ENCODE peak calls at places on chromosomes 11 and 22, in ten cellular contexts. One of them, this sample, is unnamed.

GRCh38 chr11:128315933-128316332 is 271.4 kb downstream of the ETS1 start:
- DNase-seq in AG04450: no peak
- DNase-seq in CD4-positive, alpha-beta memory T cell: no peak
- DNase-seq in CD4-positive, alpha-beta T cell: no peak
- DNase-seq in stomach: no peak
- DNase-seq in mesenchymal stem cell: no peak
- DNase-seq in prostate gland: no peak
- DNase-seq in MM.1S: no peak
- DNase-seq in fibroblast of lung: no peak
- DNase-seq in CD8-positive, alpha-beta memory T cell: no peak
- DNase-seq in this sample: no peak

GRCh38 chr11:64358536-64358906 is 441 bp upstream of the RPS6KA4 start:
- DNase-seq in AG04450: no peak
- DNase-seq in CD4-positive, alpha-beta memory T cell: no peak
- DNase-seq in CD4-positive, alpha-beta T cell: no peak
- DNase-seq in stomach: no peak
- DNase-seq in mesenchymal stem cell: no peak
- DNase-seq in prostate gland: no peak
- DNase-seq in MM.1S: no peak
- DNase-seq in fibroblast of lung: no peak
- DNase-seq in CD8-positive, alpha-beta memory T cell: no peak
- DNase-seq in this sample: no peak

GRCh38 chr11:94583885-94584500 is 16.8 kb downstream of the PIWIL4 start:
- DNase-seq in AG04450: no peak
- DNase-seq in CD4-positive, alpha-beta memory T cell: no peak
- DNase-seq in CD4-positive, alpha-beta T cell: no peak
- DNase-seq in stomach: no peak
- DNase-seq in mesenchymal stem cell: peak
- DNase-seq in prostate gland: no peak
- DNase-seq in MM.1S: no peak
- DNase-seq in fibroblast of lung: no peak
- DNase-seq in CD8-positive, alpha-beta memory T cell: no peak
- DNase-seq in this sample: peak

GRCh38 chr11:17548444-17548843 is 1.4 kb downstream of the OTOG start:
- DNase-seq in AG04450: no peak
- DNase-seq in CD4-positive, alpha-beta memory T cell: no peak
- DNase-seq in CD4-positive, alpha-beta T cell: no peak
- DNase-seq in stomach: no peak
- DNase-seq in mesenchymal stem cell: no peak
- DNase-seq in prostate gland: no peak
- DNase-seq in MM.1S: no peak
- DNase-seq in fibroblast of lung: no peak
- DNase-seq in CD8-positive, alpha-beta memory T cell: no peak
- DNase-seq in this sample: no peak

GRCh38 chr22:19824197-19825015 is 30.3 kb downstream of the GNB1L start:
- DNase-seq in AG04450: no peak
- DNase-seq in CD4-positive, alpha-beta memory T cell: no peak
- DNase-seq in CD4-positive, alpha-beta T cell: no peak
- DNase-seq in stomach: peak
- DNase-seq in mesenchymal stem cell: no peak
- DNase-seq in prostate gland: no peak
- DNase-seq in MM.1S: no peak
- DNase-seq in fibroblast of lung: no peak
- DNase-seq in CD8-positive, alpha-beta memory T cell: no peak
- DNase-seq in this sample: no peak

GRCh38 chr22:37179622-37180420 is 8.2 kb downstream of the C1QTNF6 start:
- DNase-seq in AG04450: no peak
- DNase-seq in CD4-positive, alpha-beta memory T cell: no peak
- DNase-seq in CD4-positive, alpha-beta T cell: no peak
- DNase-seq in stomach: no peak
- DNase-seq in mesenchymal stem cell: no peak
- DNase-seq in prostate gland: no peak
- DNase-seq in MM.1S: no peak
- DNase-seq in fibroblast of lung: no peak
- DNase-seq in CD8-positive, alpha-beta memory T cell: no peak
- DNase-seq in this sample: no peak

GRCh38 chr11:75398906-75399305 is 412 bp upstream of the RPS3 start:
- DNase-seq in AG04450: no peak
- DNase-seq in CD4-positive, alpha-beta memory T cell: no peak
- DNase-seq in CD4-positive, alpha-beta T cell: no peak
- DNase-seq in stomach: no peak
- DNase-seq in mesenchymal stem cell: no peak
- DNase-seq in prostate gland: no peak
- DNase-seq in MM.1S: no peak
- DNase-seq in fibroblast of lung: no peak
- DNase-seq in CD8-positive, alpha-beta memory T cell: no peak
- DNase-seq in this sample: no peak

GRCh38 chr11:118572075-118572913 is at the start of gene ARCN1:
- DNase-seq in AG04450: no peak
- DNase-seq in CD4-positive, alpha-beta memory T cell: peak
- DNase-seq in CD4-positive, alpha-beta T cell: peak
- DNase-seq in stomach: peak
- DNase-seq in mesenchymal stem cell: peak
- DNase-seq in prostate gland: peak
- DNase-seq in MM.1S: peak
- DNase-seq in fibroblast of lung: peak
- DNase-seq in CD8-positive, alpha-beta memory T cell: peak
- DNase-seq in this sample: peak

GRCh38 chr11:127223026-127223425 is 222.5 kb upstream of the KIRREL3 start:
- DNase-seq in AG04450: no peak
- DNase-seq in CD4-positive, alpha-beta memory T cell: no peak
- DNase-seq in CD4-positive, alpha-beta T cell: no peak
- DNase-seq in stomach: no peak
- DNase-seq in mesenchymal stem cell: no peak
- DNase-seq in prostate gland: no peak
- DNase-seq in MM.1S: no peak
- DNase-seq in fibroblast of lung: no peak
- DNase-seq in CD8-positive, alpha-beta memory T cell: no peak
- DNase-seq in this sample: no peak

GRCh38 chr22:20752873-20753272 is 21.0 kb upstream of the SERPIND1 start:
- DNase-seq in AG04450: no peak
- DNase-seq in CD4-positive, alpha-beta memory T cell: no peak
- DNase-seq in CD4-positive, alpha-beta T cell: no peak
- DNase-seq in stomach: no peak
- DNase-seq in mesenchymal stem cell: no peak
- DNase-seq in prostate gland: no peak
- DNase-seq in MM.1S: no peak
- DNase-seq in fibroblast of lung: no peak
- DNase-seq in CD8-positive, alpha-beta memory T cell: no peak
- DNase-seq in this sample: no peak

GRCh38 chr22:25362215-25362882 is 142.9 kb downstream of the CRYBB2 start:
- DNase-seq in AG04450: no peak
- DNase-seq in CD4-positive, alpha-beta memory T cell: peak
- DNase-seq in CD4-positive, alpha-beta T cell: peak
- DNase-seq in stomach: peak
- DNase-seq in mesenchymal stem cell: peak
- DNase-seq in prostate gland: peak
- DNase-seq in MM.1S: peak
- DNase-seq in fibroblast of lung: peak
- DNase-seq in CD8-positive, alpha-beta memory T cell: peak
- DNase-seq in this sample: no peak

GRCh38 chr11:31915867-31916266 is 104.7 kb upstream of the PAX6 start:
- DNase-seq in AG04450: no peak
- DNase-seq in CD4-positive, alpha-beta memory T cell: no peak
- DNase-seq in CD4-positive, alpha-beta T cell: no peak
- DNase-seq in stomach: no peak
- DNase-seq in mesenchymal stem cell: no peak
- DNase-seq in prostate gland: no peak
- DNase-seq in MM.1S: no peak
- DNase-seq in fibroblast of lung: no peak
- DNase-seq in CD8-positive, alpha-beta memory T cell: no peak
- DNase-seq in this sample: no peak

GRCh38 chr11:35750315-35750714 is 87.7 kb downstream of the TRIM44 start:
- DNase-seq in AG04450: no peak
- DNase-seq in CD4-positive, alpha-beta memory T cell: no peak
- DNase-seq in CD4-positive, alpha-beta T cell: no peak
- DNase-seq in stomach: no peak
- DNase-seq in mesenchymal stem cell: no peak
- DNase-seq in prostate gland: no peak
- DNase-seq in MM.1S: no peak
- DNase-seq in fibroblast of lung: no peak
- DNase-seq in CD8-positive, alpha-beta memory T cell: no peak
- DNase-seq in this sample: no peak

GRCh38 chr11:12863605-12864121 is 145.5 kb upstream of the RASSF10 start:
- DNase-seq in AG04450: no peak
- DNase-seq in CD4-positive, alpha-beta memory T cell: no peak
- DNase-seq in CD4-positive, alpha-beta T cell: no peak
- DNase-seq in stomach: no peak
- DNase-seq in mesenchymal stem cell: no peak
- DNase-seq in prostate gland: no peak
- DNase-seq in MM.1S: no peak
- DNase-seq in fibroblast of lung: no peak
- DNase-seq in CD8-positive, alpha-beta memory T cell: no peak
- DNase-seq in this sample: no peak
- H3K27ac ChIP-seq in AG04450: no peak
- H3K27ac ChIP-seq in CD4-positive, alpha-beta memory T cell: no peak
- H3K27ac ChIP-seq in CD4-positive, alpha-beta T cell: no peak
- H3K27ac ChIP-seq in stomach: peak
- H3K27ac ChIP-seq in mesenchymal stem cell: peak
- H3K27ac ChIP-seq in prostate gland: peak
- H3K27ac ChIP-seq in MM.1S: no peak
- H3K27ac ChIP-seq in fibroblast of lung: peak
- H3K27ac ChIP-seq in CD8-positive, alpha-beta memory T cell: no peak
- H3K27ac ChIP-seq in this sample: no peak

GRCh38 chr22:48192071-48192470 is 1429.6 kb downstream of the TBC1D22A start:
- DNase-seq in AG04450: no peak
- DNase-seq in CD4-positive, alpha-beta memory T cell: no peak
- DNase-seq in CD4-positive, alpha-beta T cell: no peak
- DNase-seq in stomach: no peak
- DNase-seq in mesenchymal stem cell: no peak
- DNase-seq in prostate gland: no peak
- DNase-seq in MM.1S: no peak
- DNase-seq in fibroblast of lung: no peak
- DNase-seq in CD8-positive, alpha-beta memory T cell: no peak
- DNase-seq in this sample: no peak

GRCh38 chr22:48188211-48188845 is 1425.9 kb downstream of the TBC1D22A start:
- DNase-seq in AG04450: no peak
- DNase-seq in CD4-positive, alpha-beta memory T cell: no peak
- DNase-seq in CD4-positive, alpha-beta T cell: no peak
- DNase-seq in stomach: no peak
- DNase-seq in mesenchymal stem cell: peak
- DNase-seq in prostate gland: no peak
- DNase-seq in MM.1S: no peak
- DNase-seq in fibroblast of lung: peak
- DNase-seq in CD8-positive, alpha-beta memory T cell: no peak
- DNase-seq in this sample: no peak

GRCh38 chr22:48187272-48187855 is 1424.9 kb downstream of the TBC1D22A start:
- DNase-seq in AG04450: no peak
- DNase-seq in CD4-positive, alpha-beta memory T cell: no peak
- DNase-seq in CD4-positive, alpha-beta T cell: no peak
- DNase-seq in stomach: no peak
- DNase-seq in mesenchymal stem cell: no peak
- DNase-seq in prostate gland: no peak
- DNase-seq in MM.1S: no peak
- DNase-seq in fibroblast of lung: no peak
- DNase-seq in CD8-positive, alpha-beta memory T cell: no peak
- DNase-seq in this sample: no peak

GRCh38 chr22:48197189-48197690 is 1434.8 kb downstream of the TBC1D22A start:
- DNase-seq in AG04450: no peak
- DNase-seq in CD4-positive, alpha-beta memory T cell: no peak
- DNase-seq in CD4-positive, alpha-beta T cell: no peak
- DNase-seq in stomach: no peak
- DNase-seq in mesenchymal stem cell: no peak
- DNase-seq in prostate gland: no peak
- DNase-seq in MM.1S: no peak
- DNase-seq in fibroblast of lung: no peak
- DNase-seq in CD8-positive, alpha-beta memory T cell: no peak
- DNase-seq in this sample: no peak

GRCh38 chr22:48192920-48193319 is 1430.5 kb downstream of the TBC1D22A start:
- DNase-seq in AG04450: no peak
- DNase-seq in CD4-positive, alpha-beta memory T cell: no peak
- DNase-seq in CD4-positive, alpha-beta T cell: no peak
- DNase-seq in stomach: no peak
- DNase-seq in mesenchymal stem cell: no peak
- DNase-seq in prostate gland: no peak
- DNase-seq in MM.1S: no peak
- DNase-seq in fibroblast of lung: no peak
- DNase-seq in CD8-positive, alpha-beta memory T cell: no peak
- DNase-seq in this sample: no peak
- H3K27ac ChIP-seq in AG04450: no peak
- H3K27ac ChIP-seq in CD4-positive, alpha-beta memory T cell: no peak
- H3K27ac ChIP-seq in CD4-positive, alpha-beta T cell: no peak
- H3K27ac ChIP-seq in stomach: no peak
- H3K27ac ChIP-seq in mesenchymal stem cell: no peak
- H3K27ac ChIP-seq in prostate gland: no peak
- H3K27ac ChIP-seq in MM.1S: no peak
- H3K27ac ChIP-seq in fibroblast of lung: no peak
- H3K27ac ChIP-seq in CD8-positive, alpha-beta memory T cell: no peak
- H3K27ac ChIP-seq in this sample: no peak

GRCh38 chr11:130487390-130488186 is 39.1 kb downstream of the ADAMTS15 start:
- DNase-seq in AG04450: no peak
- DNase-seq in CD4-positive, alpha-beta memory T cell: no peak
- DNase-seq in CD4-positive, alpha-beta T cell: no peak
- DNase-seq in stomach: no peak
- DNase-seq in mesenchymal stem cell: no peak
- DNase-seq in prostate gland: no peak
- DNase-seq in MM.1S: no peak
- DNase-seq in fibroblast of lung: no peak
- DNase-seq in CD8-positive, alpha-beta memory T cell: no peak
- DNase-seq in this sample: no peak
- H3K27ac ChIP-seq in AG04450: no peak
- H3K27ac ChIP-seq in CD4-positive, alpha-beta memory T cell: no peak
- H3K27ac ChIP-seq in CD4-positive, alpha-beta T cell: no peak
- H3K27ac ChIP-seq in stomach: peak
- H3K27ac ChIP-seq in mesenchymal stem cell: no peak
- H3K27ac ChIP-seq in prostate gland: no peak
- H3K27ac ChIP-seq in MM.1S: no peak
- H3K27ac ChIP-seq in fibroblast of lung: peak
- H3K27ac ChIP-seq in CD8-positive, alpha-beta memory T cell: no peak
- H3K27ac ChIP-seq in this sample: no peak

GRCh38 chr11:19727246-19727645 is 14.6 kb downstream of the NAV2 start:
- DNase-seq in AG04450: peak
- DNase-seq in CD4-positive, alpha-beta memory T cell: no peak
- DNase-seq in CD4-positive, alpha-beta T cell: no peak
- DNase-seq in stomach: no peak
- DNase-seq in mesenchymal stem cell: peak
- DNase-seq in prostate gland: no peak
- DNase-seq in MM.1S: no peak
- DNase-seq in fibroblast of lung: peak
- DNase-seq in CD8-positive, alpha-beta memory T cell: no peak
- DNase-seq in this sample: no peak

GRCh38 chr11:19729141-19729540 is 16.5 kb downstream of the NAV2 start:
- DNase-seq in AG04450: no peak
- DNase-seq in CD4-positive, alpha-beta memory T cell: no peak
- DNase-seq in CD4-positive, alpha-beta T cell: no peak
- DNase-seq in stomach: no peak
- DNase-seq in mesenchymal stem cell: no peak
- DNase-seq in prostate gland: no peak
- DNase-seq in MM.1S: no peak
- DNase-seq in fibroblast of lung: no peak
- DNase-seq in CD8-positive, alpha-beta memory T cell: no peak
- DNase-seq in this sample: no peak

GRCh38 chr11:19730373-19730772 is 17.7 kb downstream of the NAV2 start:
- DNase-seq in AG04450: no peak
- DNase-seq in CD4-positive, alpha-beta memory T cell: no peak
- DNase-seq in CD4-positive, alpha-beta T cell: no peak
- DNase-seq in stomach: no peak
- DNase-seq in mesenchymal stem cell: no peak
- DNase-seq in prostate gland: no peak
- DNase-seq in MM.1S: no peak
- DNase-seq in fibroblast of lung: no peak
- DNase-seq in CD8-positive, alpha-beta memory T cell: no peak
- DNase-seq in this sample: no peak

GRCh38 chr11:19725379-19726079 is 12.9 kb downstream of the NAV2 start:
- DNase-seq in AG04450: no peak
- DNase-seq in CD4-positive, alpha-beta memory T cell: no peak
- DNase-seq in CD4-positive, alpha-beta T cell: no peak
- DNase-seq in stomach: peak
- DNase-seq in mesenchymal stem cell: no peak
- DNase-seq in prostate gland: peak
- DNase-seq in MM.1S: no peak
- DNase-seq in fibroblast of lung: no peak
- DNase-seq in CD8-positive, alpha-beta memory T cell: no peak
- DNase-seq in this sample: no peak

GRCh38 chr11:19728436-19728835 is 15.8 kb downstream of the NAV2 start:
- DNase-seq in AG04450: peak
- DNase-seq in CD4-positive, alpha-beta memory T cell: no peak
- DNase-seq in CD4-positive, alpha-beta T cell: no peak
- DNase-seq in stomach: no peak
- DNase-seq in mesenchymal stem cell: peak
- DNase-seq in prostate gland: no peak
- DNase-seq in MM.1S: no peak
- DNase-seq in fibroblast of lung: peak
- DNase-seq in CD8-positive, alpha-beta memory T cell: no peak
- DNase-seq in this sample: no peak
- H3K27ac ChIP-seq in AG04450: no peak
- H3K27ac ChIP-seq in CD4-positive, alpha-beta memory T cell: no peak
- H3K27ac ChIP-seq in CD4-positive, alpha-beta T cell: no peak
- H3K27ac ChIP-seq in stomach: peak
- H3K27ac ChIP-seq in mesenchymal stem cell: no peak
- H3K27ac ChIP-seq in prostate gland: no peak
- H3K27ac ChIP-seq in MM.1S: no peak
- H3K27ac ChIP-seq in fibroblast of lung: no peak
- H3K27ac ChIP-seq in CD8-positive, alpha-beta memory T cell: no peak
- H3K27ac ChIP-seq in this sample: no peak